ENCODE peak calls at places on chromosomes 6 and 20, in six cellular contexts. C, B, O, M, L and V are unnamed samples.

GRCh38 chr6:113065606-113066005 is 718.5 kb downstream of the RFPL4B start:
- DNase-seq in C (no peak), B (no peak), O (no peak), M (peak), L (peak), V (no peak)

GRCh38 chr6:109308018-109308492 is 74.2 kb downstream of the CD164 start:
- DNase-seq in C (peak), B (no peak), O (peak), M (peak), L (no peak), V (no peak)

GRCh38 chr6:116111552-116112528 is 11.2 kb downstream of the NT5DC1 start:
- DNase-seq in C (no peak), B (no peak), O (peak), M (peak), L (peak), V (peak)

GRCh38 chr20:19071442-19071717 is 141.1 kb upstream of the SLC24A3 start:
- DNase-seq in C (no peak), B (no peak), O (no peak), M (no peak), L (no peak), V (no peak)

GRCh38 chr20:11814276-11814675 is 103.4 kb upstream of the BTBD3 start:
- DNase-seq in C (no peak), B (no peak), O (no peak), M (peak), L (no peak), V (no peak)

GRCh38 chr6:32177182-32177787 is 920 bp upstream of the RNF5 start:
- DNase-seq in C (no peak), B (peak), O (peak), M (no peak), L (peak), V (peak)

GRCh38 chr6:133741375-133741861 is 147.5 kb upstream of the TCF21 start:
- DNase-seq in C (no peak), B (no peak), O (no peak), M (peak), L (peak), V (no peak)

GRCh38 chr6:68473433-68474210 is 161.5 kb upstream of the ADGRB3 start:
- DNase-seq in C (no peak), B (no peak), O (peak), M (no peak), L (no peak), V (no peak)

GRCh38 chr6:111469543-111469942 is 13.5 kb downstream of the REV3L start:
- DNase-seq in C (no peak), B (no peak), O (no peak), M (no peak), L (peak), V (no peak)

GRCh38 chr6:11804135-11804534 is 25.5 kb upstream of the ADTRP start:
- DNase-seq in C (no peak), B (no peak), O (no peak), M (no peak), L (no peak), V (no peak)

GRCh38 chr20:58321205-58321604 is 11.7 kb downstream of the RAB22A start:
- DNase-seq in C (no peak), B (no peak), O (no peak), M (no peak), L (no peak), V (no peak)

GRCh38 chr20:9945406-9945805 is 89.4 kb upstream of the ANKEF1 start:
- DNase-seq in C (no peak), B (no peak), O (no peak), M (peak), L (no peak), V (peak)

GRCh38 chr6:167957626-167958025 is 39.8 kb upstream of the KIF25 start:
- DNase-seq in C (no peak), B (no peak), O (no peak), M (no peak), L (no peak), V (no peak)

GRCh38 chr20:2619961-2620595 is 32.4 kb upstream of the NOP56 start:
- DNase-seq in C (no peak), B (no peak), O (no peak), M (peak), L (no peak), V (no peak)

GRCh38 chr6:146990821-146991798 is 213.1 kb upstream of the STXBP5 start:
- DNase-seq in C (no peak), B (no peak), O (peak), M (peak), L (no peak), V (no peak)

GRCh38 chr6:74574794-74575193 is 631.1 kb downstream of the COL12A1 start:
- DNase-seq in C (no peak), B (no peak), O (peak), M (peak), L (peak), V (peak)
- TF ChIP-seq CTCF in C (peak), B (peak), O (peak), M (peak), L (peak), V (peak)

GRCh38 chr6:52283111-52283510 is 1.4 kb downstream of the MCM3 start:
- DNase-seq in C (no peak), B (no peak), O (no peak), M (no peak), L (no peak), V (no peak)

GRCh38 chr6:52284131-52284459 is 447 bp downstream of the MCM3 start:
- DNase-seq in C (peak), B (peak), O (peak), M (peak), L (peak), V (peak)

GRCh38 chr6:52285174-52286068 is 879 bp upstream of the MCM3 start:
- DNase-seq in C (no peak), B (no peak), O (no peak), M (peak), L (peak), V (no peak)

GRCh38 chr6:52286798-52287432 is 2.4 kb upstream of the MCM3 start:
- DNase-seq in C (peak), B (no peak), O (peak), M (peak), L (peak), V (peak)

GRCh38 chr6:52284460-52285173 is at the start of gene MCM3:
- DNase-seq in C (peak), B (peak), O (peak), M (peak), L (peak), V (peak)
- TF ChIP-seq CTCF in C (peak), B (no peak), O (no peak), M (peak), L (no peak), V (no peak)

DNA sequence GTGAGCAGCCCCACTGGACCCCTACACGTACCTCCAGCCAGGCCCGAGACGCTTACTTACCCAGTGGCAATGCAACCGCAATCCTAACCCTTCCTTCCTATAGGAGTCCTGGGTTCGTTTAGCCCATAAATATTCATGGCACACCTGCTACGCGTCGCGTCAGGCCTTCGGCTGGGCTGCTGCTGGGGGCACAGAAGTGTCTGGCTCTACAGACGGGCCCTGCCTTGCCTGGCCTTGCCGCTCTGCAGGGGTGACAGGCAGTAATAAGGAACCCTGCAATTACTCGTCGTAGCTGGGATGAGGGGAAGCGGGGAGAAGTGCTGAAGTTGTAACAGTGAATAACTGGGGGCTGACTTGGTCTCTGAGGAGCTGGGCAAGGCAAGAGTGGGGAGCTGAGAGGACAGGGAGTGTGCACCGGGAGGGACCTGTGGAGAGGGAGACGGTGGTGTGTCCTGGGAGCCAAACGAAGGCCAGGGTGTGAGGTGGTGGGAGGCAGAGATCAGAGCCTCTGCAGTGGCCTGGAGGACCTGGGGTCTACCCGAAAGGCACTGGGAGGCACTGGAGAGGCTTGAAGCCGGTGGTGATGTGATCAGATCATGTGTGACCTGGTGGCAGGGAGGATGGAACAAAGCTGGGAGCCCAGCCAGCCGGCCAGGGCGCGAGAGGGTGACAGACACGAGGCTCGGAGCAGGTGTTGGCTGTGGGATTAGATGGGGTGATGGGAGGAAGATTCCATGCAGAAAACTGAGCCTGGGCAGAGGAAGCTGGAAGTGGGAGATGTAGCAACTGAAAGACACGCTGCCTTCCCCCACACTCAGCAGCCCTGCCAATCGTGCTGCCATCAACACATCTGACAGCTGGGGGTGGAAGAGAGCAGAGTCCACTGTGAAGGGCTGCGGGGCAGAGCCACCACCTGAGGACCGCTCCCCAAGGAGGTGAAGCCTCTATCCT is 36.4 kb downstream of the PSMG4 start:
- DNase-seq in C (no peak), B (peak), O (peak), M (no peak), L (peak), V (peak)
- TF ChIP-seq CTCF in C (no peak), B (peak), O (peak), M (no peak), L (peak), V (no peak)

GRCh38 chr6:117600008-117600743 is 2.1 kb downstream of the GOPC start:
- DNase-seq in C (no peak), B (no peak), O (no peak), M (peak), L (no peak), V (no peak)

GRCh38 chr6:117602899-117603588 is 733 bp upstream of the GOPC start:
- DNase-seq in C (no peak), B (no peak), O (no peak), M (no peak), L (peak), V (no peak)

GRCh38 chr6:117601811-117602150 is 530 bp downstream of the GOPC start:
- DNase-seq in C (no peak), B (peak), O (no peak), M (no peak), L (peak), V (no peak)

GRCh38 chr6:117605169-117605826 is 3.0 kb upstream of the GOPC start:
- DNase-seq in C (no peak), B (no peak), O (peak), M (peak), L (peak), V (peak)

DNA sequence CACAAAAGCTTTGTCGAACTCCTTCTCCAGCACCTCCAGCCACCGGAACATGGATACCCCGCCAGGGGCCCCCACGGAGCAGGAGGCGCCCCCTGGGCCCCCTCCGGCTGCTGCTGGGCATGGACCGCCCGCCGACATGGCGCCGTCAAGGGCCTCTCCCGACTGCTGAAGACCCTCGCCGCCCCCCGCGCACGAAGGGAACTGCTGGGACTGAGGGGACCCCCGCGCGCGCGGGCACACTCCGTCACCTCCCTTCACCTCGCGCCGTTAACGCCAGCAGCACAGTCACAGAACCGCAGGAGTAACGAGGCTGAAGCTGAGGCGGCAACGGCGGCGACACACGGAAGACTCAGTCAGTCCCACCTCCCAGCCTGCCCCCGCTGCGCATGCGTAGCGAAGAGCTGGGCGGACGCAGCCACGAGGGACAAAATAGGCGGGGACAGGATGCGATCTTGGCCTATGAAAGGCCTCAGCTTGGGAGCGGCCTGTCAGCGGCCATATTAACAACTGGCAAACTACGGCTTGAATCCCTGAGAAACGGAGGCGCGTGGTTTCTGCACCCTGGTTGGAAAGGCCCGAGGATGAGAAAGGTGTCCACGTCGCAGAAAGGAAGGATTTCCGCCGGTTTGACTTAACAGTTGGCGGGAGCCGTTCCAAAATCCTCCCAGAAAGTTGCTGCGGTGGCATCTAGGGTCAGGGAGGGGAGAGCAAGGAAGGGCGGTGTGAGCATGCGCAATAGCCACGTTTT is at the start of gene GOPC:
- DNase-seq in C (peak), B (peak), O (peak), M (peak), L (peak), V (peak)
- TF ChIP-seq CTCF in C (peak), B (no peak), O (peak), M (no peak), L (no peak), V (peak)

DNA sequence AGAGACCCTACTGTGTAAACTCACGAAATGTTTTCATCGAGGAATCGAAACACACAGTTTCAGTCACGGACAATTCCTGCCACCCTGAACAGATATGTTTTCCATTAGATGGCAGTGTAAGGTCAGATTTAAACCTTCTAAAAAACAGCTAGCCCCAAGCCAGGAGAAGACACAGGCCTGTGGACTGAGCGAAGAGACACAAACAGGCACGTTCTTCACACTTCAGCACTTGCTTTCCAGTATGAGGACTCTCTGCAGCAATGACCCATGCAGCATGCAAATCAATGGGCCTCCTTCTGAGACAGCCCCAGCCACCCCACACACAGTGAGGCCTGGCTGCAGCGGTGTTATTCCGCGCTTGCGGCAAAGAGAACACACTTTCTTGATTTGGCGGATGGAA is 31.9 kb downstream of the HUS1B start:
- DNase-seq in C (no peak), B (no peak), O (peak), M (peak), L (peak), V (no peak)
- TF ChIP-seq CTCF in C (peak), B (no peak), O (peak), M (no peak), L (peak), V (no peak)

GRCh38 chr20:62353289-62354030 is 13.7 kb downstream of the LAMA5 start:
- DNase-seq in C (no peak), B (no peak), O (no peak), M (no peak), L (no peak), V (no peak)

GRCh38 chr20:62351469-62352401 is 15.4 kb downstream of the LAMA5 start:
- DNase-seq in C (no peak), B (no peak), O (no peak), M (no peak), L (no peak), V (no peak)

GRCh38 chr20:62354031-62354808 is 12.9 kb downstream of the LAMA5 start:
- DNase-seq in C (no peak), B (no peak), O (no peak), M (no peak), L (no peak), V (no peak)

GRCh38 chr20:62350629-62351422 is 16.3 kb downstream of the LAMA5 start:
- DNase-seq in C (no peak), B (peak), O (no peak), M (no peak), L (no peak), V (peak)

GRCh38 chr20:62352402-62353288 is 14.5 kb downstream of the LAMA5 start:
- DNase-seq in C (no peak), B (no peak), O (no peak), M (peak), L (no peak), V (no peak)
- TF ChIP-seq CTCF in C (no peak), B (peak), O (no peak), M (no peak), L (no peak), V (no peak)

DNA sequence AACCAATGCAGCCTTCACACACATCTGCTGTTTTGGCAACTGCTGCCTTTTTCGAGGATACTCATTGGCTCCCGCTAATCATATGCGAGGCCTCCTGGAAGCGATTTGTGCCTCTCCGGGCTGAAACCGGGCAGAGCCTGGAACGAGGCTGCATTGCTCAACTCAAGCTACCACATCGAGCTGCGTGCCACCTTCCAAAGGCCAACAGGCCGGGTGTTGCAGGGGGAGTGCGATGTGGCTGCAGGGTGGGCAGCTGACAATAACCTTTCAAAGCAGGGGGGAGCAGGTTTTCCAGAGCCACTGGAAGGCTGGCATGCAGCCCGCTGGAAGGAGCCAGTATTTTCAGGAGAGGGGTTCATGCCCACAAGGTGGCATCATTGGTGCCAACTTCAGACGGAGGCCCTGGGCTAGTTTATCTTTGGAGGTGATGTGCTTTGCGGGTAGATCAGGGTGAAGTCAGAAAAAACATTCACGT is 122.6 kb upstream of the IFNGR1 start:
- DNase-seq in C (peak), B (peak), O (no peak), M (no peak), L (peak), V (peak)
- TF ChIP-seq CTCF in C (peak), B (peak), O (no peak), M (no peak), L (peak), V (peak)